ENCODE peak calls at places on chromosomes 7 and 10, in ten cellular contexts. One of them, this sample, is unnamed. For H3K4me1, the result is how much of the 10 kb centered on the place peaks cover.

GRCh38 chr10:92222603-92223275 is 68.1 kb downstream of the CPEB3 start:
- DNase-seq in ovary: no peak
- DNase-seq in tibial nerve: no peak
- DNase-seq in sigmoid colon: no peak
- DNase-seq in A549: peak
- DNase-seq in GM12878: no peak
- DNase-seq in stomach: no peak
- DNase-seq in upper lobe of left lung: no peak
- DNase-seq in H1: no peak
- DNase-seq in SK-N-SH: no peak
- DNase-seq in this sample: no peak

GRCh38 chr7:106864298-106865081 is 592 bp upstream of the PIK3CG start:
- DNase-seq in ovary: no peak
- DNase-seq in tibial nerve: no peak
- DNase-seq in sigmoid colon: no peak
- DNase-seq in A549: no peak
- DNase-seq in GM12878: peak
- DNase-seq in stomach: no peak
- DNase-seq in upper lobe of left lung: no peak
- DNase-seq in H1: no peak
- DNase-seq in SK-N-SH: no peak
- DNase-seq in this sample: no peak

GRCh38 chr10:113087082-113088029 is 137.3 kb downstream of the TCF7L2 start:
- DNase-seq in ovary: peak
- DNase-seq in tibial nerve: peak
- DNase-seq in sigmoid colon: peak
- DNase-seq in A549: peak
- DNase-seq in GM12878: no peak
- DNase-seq in stomach: peak
- DNase-seq in upper lobe of left lung: no peak
- DNase-seq in H1: peak
- DNase-seq in SK-N-SH: no peak
- DNase-seq in this sample: peak

GRCh38 chr10:31242902-31243301 is 76.1 kb upstream of the ZEB1 start:
- DNase-seq in ovary: no peak
- DNase-seq in tibial nerve: no peak
- DNase-seq in sigmoid colon: no peak
- DNase-seq in A549: peak
- DNase-seq in GM12878: peak
- DNase-seq in stomach: no peak
- DNase-seq in upper lobe of left lung: no peak
- DNase-seq in H1: peak
- DNase-seq in SK-N-SH: peak
- DNase-seq in this sample: no peak

GRCh38 chr10:19256331-19256730 is 207.7 kb downstream of the MALRD1 start:
- DNase-seq in ovary: no peak
- DNase-seq in tibial nerve: no peak
- DNase-seq in sigmoid colon: no peak
- DNase-seq in A549: no peak
- DNase-seq in GM12878: no peak
- DNase-seq in stomach: no peak
- DNase-seq in upper lobe of left lung: no peak
- DNase-seq in H1: no peak
- DNase-seq in SK-N-SH: no peak
- DNase-seq in this sample: no peak

GRCh38 chr7:25517906-25518305 is 289.6 kb upstream of the NPVF start:
- DNase-seq in ovary: no peak
- DNase-seq in tibial nerve: no peak
- DNase-seq in sigmoid colon: no peak
- DNase-seq in A549: no peak
- DNase-seq in GM12878: no peak
- DNase-seq in stomach: no peak
- DNase-seq in upper lobe of left lung: peak
- DNase-seq in H1: no peak
- DNase-seq in SK-N-SH: no peak
- DNase-seq in this sample: no peak

GRCh38 chr10:97690138-97690537 is 3.1 kb upstream of the AVPI1 start:
- DNase-seq in ovary: no peak
- DNase-seq in tibial nerve: no peak
- DNase-seq in sigmoid colon: no peak
- DNase-seq in A549: no peak
- DNase-seq in GM12878: no peak
- DNase-seq in stomach: no peak
- DNase-seq in upper lobe of left lung: no peak
- DNase-seq in H1: no peak
- DNase-seq in SK-N-SH: no peak
- DNase-seq in this sample: no peak

GRCh38 chr7:20450473-20450872 is 119.8 kb downstream of the ITGB8 start:
- DNase-seq in ovary: no peak
- DNase-seq in tibial nerve: no peak
- DNase-seq in sigmoid colon: no peak
- DNase-seq in A549: no peak
- DNase-seq in GM12878: no peak
- DNase-seq in stomach: no peak
- DNase-seq in upper lobe of left lung: no peak
- DNase-seq in H1: no peak
- DNase-seq in SK-N-SH: no peak
- DNase-seq in this sample: no peak

GRCh38 chr7:44891372-44891771 is 6.0 kb upstream of the PURB start:
- DNase-seq in ovary: no peak
- DNase-seq in tibial nerve: no peak
- DNase-seq in sigmoid colon: no peak
- DNase-seq in A549: no peak
- DNase-seq in GM12878: no peak
- DNase-seq in stomach: no peak
- DNase-seq in upper lobe of left lung: no peak
- DNase-seq in H1: no peak
- DNase-seq in SK-N-SH: no peak
- DNase-seq in this sample: no peak

GRCh38 chr10:32189400-32190084 is 133.3 kb upstream of the KIF5B start:
- DNase-seq in ovary: no peak
- DNase-seq in tibial nerve: no peak
- DNase-seq in sigmoid colon: no peak
- DNase-seq in A549: no peak
- DNase-seq in GM12878: no peak
- DNase-seq in stomach: no peak
- DNase-seq in upper lobe of left lung: no peak
- DNase-seq in H1: no peak
- DNase-seq in SK-N-SH: no peak
- DNase-seq in this sample: no peak

GRCh38 chr10:131070856-131071255 is 240.7 kb downstream of the TCERG1L start:
- DNase-seq in ovary: no peak
- DNase-seq in tibial nerve: no peak
- DNase-seq in sigmoid colon: peak
- DNase-seq in A549: no peak
- DNase-seq in GM12878: no peak
- DNase-seq in stomach: no peak
- DNase-seq in upper lobe of left lung: peak
- DNase-seq in H1: no peak
- DNase-seq in SK-N-SH: no peak
- DNase-seq in this sample: no peak

GRCh38 chr7:150428671-150429451 is 21.6 kb upstream of the GIMAP8 start:
- DNase-seq in ovary: no peak
- DNase-seq in tibial nerve: no peak
- DNase-seq in sigmoid colon: peak
- DNase-seq in A549: peak
- DNase-seq in GM12878: peak
- DNase-seq in stomach: no peak
- DNase-seq in upper lobe of left lung: no peak
- DNase-seq in H1: no peak
- DNase-seq in SK-N-SH: no peak
- DNase-seq in this sample: peak

GRCh38 chr7:55369427-55369826 is 4.3 kb downstream of the LANCL2 start:
- DNase-seq in ovary: no peak
- DNase-seq in tibial nerve: no peak
- DNase-seq in sigmoid colon: no peak
- DNase-seq in A549: no peak
- DNase-seq in GM12878: no peak
- DNase-seq in stomach: no peak
- DNase-seq in upper lobe of left lung: no peak
- DNase-seq in H1: no peak
- DNase-seq in SK-N-SH: no peak
- DNase-seq in this sample: no peak

GRCh38 chr7:141575164-141575563 is 24.0 kb downstream of the AGK start:
- DNase-seq in ovary: no peak
- DNase-seq in tibial nerve: no peak
- DNase-seq in sigmoid colon: no peak
- DNase-seq in A549: no peak
- DNase-seq in GM12878: no peak
- DNase-seq in stomach: no peak
- DNase-seq in upper lobe of left lung: no peak
- DNase-seq in H1: no peak
- DNase-seq in SK-N-SH: no peak
- DNase-seq in this sample: no peak

GRCh38 chr10:59057350-59057749 is 119.1 kb upstream of the PHYHIPL start:
- DNase-seq in ovary: no peak
- DNase-seq in tibial nerve: no peak
- DNase-seq in sigmoid colon: no peak
- DNase-seq in A549: no peak
- DNase-seq in GM12878: no peak
- DNase-seq in stomach: no peak
- DNase-seq in upper lobe of left lung: no peak
- DNase-seq in H1: no peak
- DNase-seq in SK-N-SH: no peak
- DNase-seq in this sample: no peak

GRCh38 chr7:139733751-139734150 is 44.0 kb downstream of the HIPK2 start:
- DNase-seq in ovary: no peak
- DNase-seq in tibial nerve: no peak
- DNase-seq in sigmoid colon: no peak
- DNase-seq in A549: no peak
- DNase-seq in GM12878: no peak
- DNase-seq in stomach: no peak
- DNase-seq in upper lobe of left lung: no peak
- DNase-seq in H1: no peak
- DNase-seq in SK-N-SH: no peak
- DNase-seq in this sample: no peak

GRCh38 chr7:4745971-4746919 is 29.2 kb upstream of the AP5Z1 start:
- DNase-seq in ovary: no peak
- DNase-seq in tibial nerve: no peak
- DNase-seq in sigmoid colon: no peak
- DNase-seq in A549: peak
- DNase-seq in GM12878: peak
- DNase-seq in stomach: peak
- DNase-seq in upper lobe of left lung: no peak
- DNase-seq in H1: no peak
- DNase-seq in SK-N-SH: no peak
- DNase-seq in this sample: peak

GRCh38 chr7:107726356-107727130 is 17.4 kb upstream of the CBLL1 start:
- DNase-seq in ovary: no peak
- DNase-seq in tibial nerve: no peak
- DNase-seq in sigmoid colon: no peak
- DNase-seq in A549: no peak
- DNase-seq in GM12878: no peak
- DNase-seq in stomach: no peak
- DNase-seq in upper lobe of left lung: no peak
- DNase-seq in H1: no peak
- DNase-seq in SK-N-SH: no peak
- DNase-seq in this sample: no peak

GRCh38 chr10:48447356-48448215 is 141.1 kb downstream of the MAPK8 start:
- DNase-seq in ovary: no peak
- DNase-seq in tibial nerve: no peak
- DNase-seq in sigmoid colon: no peak
- DNase-seq in A549: no peak
- DNase-seq in GM12878: no peak
- DNase-seq in stomach: peak
- DNase-seq in upper lobe of left lung: no peak
- DNase-seq in H1: no peak
- DNase-seq in SK-N-SH: no peak
- DNase-seq in this sample: no peak

GRCh38 chr10:125575843-125576242 is 107.1 kb downstream of the TEX36 start:
- DNase-seq in ovary: no peak
- DNase-seq in tibial nerve: no peak
- DNase-seq in sigmoid colon: no peak
- DNase-seq in A549: no peak
- DNase-seq in GM12878: no peak
- DNase-seq in stomach: no peak
- DNase-seq in upper lobe of left lung: no peak
- DNase-seq in H1: no peak
- DNase-seq in SK-N-SH: no peak
- DNase-seq in this sample: no peak
- TF ChIP-seq CTCF in ovary: no peak
- TF ChIP-seq CTCF in tibial nerve: no peak
- TF ChIP-seq CTCF in sigmoid colon: no peak
- TF ChIP-seq CTCF in A549: no peak
- TF ChIP-seq CTCF in GM12878: no peak
- TF ChIP-seq CTCF in stomach: no peak
- TF ChIP-seq CTCF in upper lobe of left lung: no peak
- TF ChIP-seq CTCF in H1: no peak
- TF ChIP-seq CTCF in SK-N-SH: no peak
- TF ChIP-seq CTCF in this sample: no peak

GRCh38 chr7:42235734-42236133 is 1.3 kb downstream of the GLI3 start:
- DNase-seq in ovary: peak
- DNase-seq in tibial nerve: no peak
- DNase-seq in sigmoid colon: peak
- DNase-seq in A549: no peak
- DNase-seq in GM12878: no peak
- DNase-seq in stomach: no peak
- DNase-seq in upper lobe of left lung: peak
- DNase-seq in H1: no peak
- DNase-seq in SK-N-SH: no peak
- DNase-seq in this sample: peak
- TF ChIP-seq EP300 in ovary: no peak
- TF ChIP-seq EP300 in tibial nerve: no peak
- TF ChIP-seq EP300 in sigmoid colon: no peak
- TF ChIP-seq EP300 in A549: no peak
- TF ChIP-seq EP300 in GM12878: no peak
- TF ChIP-seq EP300 in stomach: no peak
- TF ChIP-seq EP300 in upper lobe of left lung: no peak
- TF ChIP-seq EP300 in H1: no peak
- TF ChIP-seq EP300 in SK-N-SH: no peak
- TF ChIP-seq EP300 in this sample: no peak

GRCh38 chr7:48147078-48147591 is 24.1 kb upstream of the ABCA13 start:
- DNase-seq in ovary: no peak
- DNase-seq in tibial nerve: no peak
- DNase-seq in sigmoid colon: no peak
- DNase-seq in A549: no peak
- DNase-seq in GM12878: no peak
- DNase-seq in stomach: no peak
- DNase-seq in upper lobe of left lung: no peak
- DNase-seq in H1: no peak
- DNase-seq in SK-N-SH: no peak
- DNase-seq in this sample: peak
- H3K4me1 ChIP-seq in ovary: under half
- H3K4me1 ChIP-seq in tibial nerve: under half
- H3K4me1 ChIP-seq in sigmoid colon: under half
- H3K4me1 ChIP-seq in A549: under half
- H3K4me1 ChIP-seq in GM12878: under half
- H3K4me1 ChIP-seq in stomach: under half
- H3K4me1 ChIP-seq in upper lobe of left lung: under half
- H3K4me1 ChIP-seq in H1: under half
- H3K4me1 ChIP-seq in SK-N-SH: under half
- H3K4me1 ChIP-seq in this sample: half or more

DNA sequence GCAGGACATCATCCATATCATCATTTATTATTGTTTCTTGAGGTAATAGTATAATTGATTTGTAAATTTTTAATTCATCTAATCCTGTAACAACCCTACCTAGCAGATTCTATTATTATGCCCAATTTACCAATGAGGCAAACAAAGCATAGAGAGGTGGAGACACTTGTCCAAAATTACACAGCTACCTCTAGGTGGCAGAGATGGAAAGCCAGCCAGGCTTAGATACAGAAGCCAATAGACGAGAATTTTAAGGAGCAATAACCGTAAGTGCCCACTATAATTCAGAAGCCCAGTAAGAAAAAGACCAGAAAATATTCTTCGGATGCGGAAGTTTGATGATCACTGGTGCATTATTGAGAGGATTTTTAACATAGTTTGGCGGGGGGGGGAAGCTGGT is 54.0 kb downstream of the ANK3 start:
- DNase-seq in ovary: no peak
- DNase-seq in tibial nerve: no peak
- DNase-seq in sigmoid colon: no peak
- DNase-seq in A549: no peak
- DNase-seq in GM12878: no peak
- DNase-seq in stomach: no peak
- DNase-seq in upper lobe of left lung: no peak
- DNase-seq in H1: no peak
- DNase-seq in SK-N-SH: no peak
- DNase-seq in this sample: no peak
- TF ChIP-seq CTCF in ovary: no peak
- TF ChIP-seq CTCF in tibial nerve: no peak
- TF ChIP-seq CTCF in sigmoid colon: no peak
- TF ChIP-seq CTCF in A549: peak
- TF ChIP-seq CTCF in GM12878: peak
- TF ChIP-seq CTCF in stomach: no peak
- TF ChIP-seq CTCF in upper lobe of left lung: no peak
- TF ChIP-seq CTCF in H1: no peak
- TF ChIP-seq CTCF in SK-N-SH: peak
- TF ChIP-seq CTCF in this sample: no peak